ENCODE peak calls at places on chromosomes 1 and 21, in ten cellular contexts. H is D341Med, W is NCI-H1436, I is amygdala, B is ELR, V is Right ventricle myocardium superior, L is T-helper 2 cell, Y is NCI-H774, T is PC-3, N is astrocyte of the spinal cord. J is an unnamed sample.

GRCh38 chr1:109274533-109275476 is 8.1 kb downstream of the PSRC1 start:
- DNase-seq in H (no peak), W (no peak), I (no peak), B (peak; percentile 79), V (peak; percentile 58), L (no peak), Y (peak; percentile 9), T (peak; percentile 95), N (peak; percentile 34), J (no peak)

GRCh38 chr1:205071028-205071409 is 13.2 kb downstream of the TMEM81 start:
- DNase-seq in H (peak; percentile 15), W (no peak), I (no peak), B (no peak), V (no peak), L (no peak), Y (no peak), T (no peak), N (no peak), J (no peak)

GRCh38 chr1:20474333-20474975 is 11.6 kb downstream of the CAMK2N1 start:
- DNase-seq in H (no peak), W (no peak), I (no peak), B (no peak), V (no peak), L (no peak), Y (no peak), T (no peak), N (no peak), J (no peak)

GRCh38 chr1:154342836-154343472 is 17.6 kb downstream of the ATP8B2 start:
- DNase-seq in H (no peak), W (no peak), I (no peak), B (no peak), V (peak; percentile 65), L (peak; percentile 50), Y (no peak), T (no peak), N (no peak), J (no peak)

GRCh38 chr1:234598974-234599616 is 10.9 kb downstream of the IRF2BP2 start:
- DNase-seq in H (no peak), W (no peak), I (no peak), B (no peak), V (no peak), L (no peak), Y (no peak), T (no peak), N (no peak), J (peak; percentile 18)

GRCh38 chr1:33459766-33460543 is 12.5 kb upstream of the ZSCAN20 start:
- DNase-seq in H (no peak), W (no peak), I (no peak), B (peak; percentile 79), V (no peak), L (no peak), Y (no peak), T (peak; percentile 75), N (no peak), J (no peak)

GRCh38 chr1:185159966-185160365 is 3.0 kb downstream of the SWT1 start:
- DNase-seq in H (no peak), W (no peak), I (no peak), B (peak; percentile 38), V (no peak), L (no peak), Y (no peak), T (no peak), N (no peak), J (no peak)

GRCh38 chr1:55559802-55560201 is 344.6 kb upstream of the USP24 start:
- DNase-seq in H (no peak), W (no peak), I (no peak), B (no peak), V (no peak), L (no peak), Y (no peak), T (no peak), N (no peak), J (no peak)

GRCh38 chr1:215992620-215993019 is 425.5 kb downstream of the KCTD3 start:
- DNase-seq in H (peak; percentile 45), W (peak; percentile 51), I (no peak), B (peak; percentile 53), V (no peak), L (no peak), Y (peak; percentile 22), T (peak; percentile 72), N (peak; percentile 39), J (no peak)

GRCh38 chr1:240854367-240854766 is 242.4 kb upstream of the GREM2 start:
- DNase-seq in H (no peak), W (no peak), I (no peak), B (peak; percentile 32), V (no peak), L (no peak), Y (no peak), T (peak; percentile 87), N (peak; percentile 6), J (no peak)

GRCh38 chr1:3668585-3669300 is 16.4 kb downstream of the TP73 start:
- DNase-seq in H (no peak), W (peak; percentile 60), I (peak; percentile 52), B (no peak), V (peak; percentile 89), L (no peak), Y (peak; percentile 71), T (peak; percentile 87), N (no peak), J (no peak)

GRCh38 chr1:177044390-177044789 is 120.1 kb downstream of the ASTN1 start:
- DNase-seq in H (no peak), W (no peak), I (no peak), B (no peak), V (no peak), L (no peak), Y (no peak), T (no peak), N (no peak), J (no peak)

GRCh38 chr1:52243221-52243987 is 101.5 kb downstream of the ZFYVE9 start:
- DNase-seq in H (no peak), W (no peak), I (no peak), B (no peak), V (no peak), L (no peak), Y (no peak), T (no peak), N (no peak), J (no peak)

GRCh38 chr1:241447056-241447649 is 72.4 kb downstream of the FH start:
- DNase-seq in H (no peak), W (no peak), I (no peak), B (no peak), V (no peak), L (no peak), Y (no peak), T (peak; percentile 56), N (no peak), J (no peak)

GRCh38 chr1:30743584-30744059 is 14.0 kb downstream of the LAPTM5 start:
- DNase-seq in H (no peak), W (peak; percentile 53), I (no peak), B (no peak), V (no peak), L (peak; percentile 35), Y (no peak), T (no peak), N (no peak), J (peak; percentile 17)

GRCh38 chr1:15998929-15999328 is 5.1 kb upstream of the SRARP start:
- DNase-seq in H (peak; percentile 5), W (no peak), I (no peak), B (no peak), V (no peak), L (no peak), Y (no peak), T (no peak), N (no peak), J (no peak)

GRCh38 chr1:183873642-183874041 is 68.7 kb downstream of the RGL1 start:
- DNase-seq in H (no peak), W (no peak), I (no peak), B (no peak), V (no peak), L (no peak), Y (no peak), T (no peak), N (no peak), J (peak; percentile 97)

GRCh38 chr1:55143686-55144085 is 71.5 kb downstream of the USP24 start:
- DNase-seq in H (peak; percentile 36), W (no peak), I (no peak), B (peak; percentile 15), V (no peak), L (no peak), Y (peak; percentile 17), T (peak; percentile 44), N (no peak), J (no peak)

GRCh38 chr1:32773764-32774463 is 43.2 kb downstream of the YARS1 start:
- DNase-seq in H (no peak), W (no peak), I (no peak), B (no peak), V (no peak), L (no peak), Y (no peak), T (no peak), N (no peak), J (no peak)

GRCh38 chr1:109247401-109248365 is 1.7 kb upstream of the CELSR2 start:
- DNase-seq in H (no peak), W (no peak), I (no peak), B (no peak), V (no peak), L (no peak), Y (no peak), T (no peak), N (no peak), J (no peak)

GRCh38 chr21:15121655-15122120 is 56.9 kb upstream of the NRIP1 start:
- DNase-seq in H (no peak), W (no peak), I (peak; percentile 3), B (peak; percentile 16), V (peak; percentile 62), L (no peak), Y (peak; percentile 29), T (peak; percentile 62), N (peak; percentile 71), J (peak; percentile 61)

GRCh38 chr1:51294566-51295184 is 35.7 kb downstream of the TTC39A start:
- DNase-seq in H (no peak), W (no peak), I (no peak), B (no peak), V (no peak), L (no peak), Y (no peak), T (no peak), N (no peak), J (no peak)

GRCh38 chr1:84675106-84675505 is 15.2 kb downstream of the SSX2IP start:
- DNase-seq in H (no peak), W (no peak), I (no peak), B (no peak), V (no peak), L (no peak), Y (no peak), T (no peak), N (no peak), J (no peak)

J was measured in endothelial cell of umbilical vein.